ENCODE peak calls at places on chromosomes 12 and 14, in six cellular contexts. Y is left lung, H is coronary artery, G is cardiac muscle cell, I is fibroblast of lung, W is heart right ventricle. B is an unnamed sample.

GRCh38 chr14:102362084-102362483 is 606 bp downstream of the CINP start:
- DNase-seq in H (no peak), G (no peak), I (peak), Y (no peak), W (no peak), B (no peak)

GRCh38 chr12:98456583-98457573 is 58.5 kb upstream of the TMPO start:
- DNase-seq in Y (peak), I (peak), G (peak), W (peak), H (peak), B (no peak)

GRCh38 chr14:80390911-80391310 is 179.6 kb upstream of the DIO2 start:
- DNase-seq in G (no peak), I (no peak), W (no peak), H (no peak), Y (no peak), B (no peak)

GRCh38 chr12:124567673-124568373 is 411 bp upstream of the NCOR2 start:
- DNase-seq in W (peak), Y (peak), H (peak), G (peak), I (peak), B (peak)

GRCh38 chr14:72714094-72714493 is 179.8 kb downstream of the DPF3 start:
- DNase-seq in G (no peak), W (no peak), H (no peak), Y (no peak), I (no peak), B (peak)

GRCh38 chr12:116066381-116067230 is 210.9 kb downstream of the MED13L start:
- DNase-seq in H (no peak), Y (no peak), I (peak), G (peak), W (peak), B (peak)

GRCh38 chr12:68538722-68539614 is 71.7 kb upstream of the RAP1B start:
- DNase-seq in W (peak), I (peak), G (no peak), Y (no peak), H (no peak), B (peak)

GRCh38 chr12:50678650-50679049 is 85.3 kb upstream of the ATF1 start:
- DNase-seq in Y (no peak), G (no peak), W (no peak), I (no peak), H (no peak), B (no peak)

GRCh38 chr12:130070017-130070653 is 92.1 kb upstream of the FZD10 start:
- DNase-seq in Y (no peak), H (no peak), G (peak), I (no peak), W (no peak), B (no peak)

GRCh38 chr14:21768116-21768874 is 94.7 kb upstream of the OR4E1 start:
- DNase-seq in H (no peak), Y (no peak), I (no peak), G (peak), W (no peak), B (no peak)

GRCh38 chr14:55245657-55246268 is 25.5 kb upstream of the FBXO34 start:
- DNase-seq in W (no peak), Y (no peak), I (peak), G (peak), H (no peak), B (no peak)

GRCh38 chr12:53805067-53805466 is 53.3 kb upstream of the CISTR start:
- DNase-seq in W (no peak), I (peak), Y (no peak), H (no peak), G (no peak), B (no peak)

GRCh38 chr12:52081263-52081733 is 1.8 kb downstream of the SMIM41 start:
- DNase-seq in I (peak), Y (no peak), G (no peak), W (peak), H (no peak), B (no peak)

GRCh38 chr14:96267336-96267735 is 11.3 kb downstream of the BDKRB1 start:
- DNase-seq in G (peak), Y (no peak), W (no peak), I (peak), H (no peak), B (no peak)

GRCh38 chr14:85217412-85217811 is 312.5 kb upstream of the FLRT2 start:
- DNase-seq in G (no peak), W (no peak), I (peak), Y (no peak), H (no peak), B (no peak)

GRCh38 chr14:29521526-29522137 is 406.0 kb downstream of the PRKD1 start:
- DNase-seq in H (no peak), G (peak), Y (no peak), W (no peak), I (no peak), B (no peak)

GRCh38 chr12:94046626-94047410 is 101.6 kb upstream of the PLXNC1 start:
- DNase-seq in W (no peak), Y (no peak), I (no peak), H (no peak), G (peak), B (no peak)

GRCh38 chr14:67517083-67517482 is 16.0 kb upstream of the PLEKHH1 start:
- DNase-seq in G (peak), W (peak), H (no peak), Y (no peak), I (no peak), B (no peak)

GRCh38 chr14:53999061-53999488 is 42.5 kb upstream of the BMP4 start:
- DNase-seq in G (peak), W (no peak), H (no peak), Y (peak), I (peak), B (no peak)

GRCh38 chr12:100234591-100235304 is 32.1 kb downstream of the DEPDC4 start:
- DNase-seq in H (no peak), I (peak), G (peak), Y (no peak), W (no peak), B (no peak)

GRCh38 chr12:22467190-22467589 is 77.2 kb downstream of the C2CD5 start:
- DNase-seq in W (no peak), I (peak), H (no peak), G (no peak), Y (no peak), B (no peak)

GRCh38 chr14:32405856-32406255 is 76.8 kb downstream of the AKAP6 start:
- DNase-seq in Y (no peak), H (no peak), G (no peak), W (no peak), I (no peak), B (no peak)

GRCh38 chr14:55973285-55973800 is 144.9 kb upstream of the PELI2 start:
- DNase-seq in Y (no peak), H (no peak), W (no peak), I (no peak), G (no peak), B (no peak)

GRCh38 chr12:104276192-104277131 is 27.1 kb upstream of the EID3 start:
- DNase-seq in I (no peak), Y (no peak), G (no peak), H (no peak), W (no peak), B (no peak)

GRCh38 chr14:58638231-58639205 is 756 bp downstream of the DACT1 start:
- DNase-seq in H (no peak), G (peak), W (peak), I (peak), Y (peak), B (no peak)
- TF ChIP-seq CTCF in H (no peak), G (peak), W (no peak), I (no peak), Y (no peak), B (no peak)

DNA sequence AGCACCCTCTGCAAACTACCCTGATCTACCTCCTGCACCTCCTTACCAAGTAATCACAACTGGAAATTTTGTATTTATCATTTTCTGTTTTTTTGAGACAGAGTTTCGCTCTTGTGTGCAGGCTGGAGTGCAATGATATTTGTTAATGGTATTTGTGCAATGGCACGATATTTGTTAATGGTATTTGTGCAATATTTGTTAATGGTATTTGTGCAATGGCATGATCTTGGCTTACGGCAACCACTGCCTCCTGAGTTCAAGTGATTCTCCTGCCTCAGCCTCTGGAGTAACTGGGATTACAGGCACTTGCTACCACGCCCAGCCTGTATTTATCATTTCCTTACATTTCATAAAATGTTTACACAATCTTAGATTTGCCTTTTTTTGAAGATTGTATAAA is 5.7 kb upstream of the NECAP1 start:
- DNase-seq in Y (no peak), G (no peak), W (no peak), I (no peak), H (no peak), B (no peak)
- H3K27ac ChIP-seq in Y (peak), G (no peak), W (no peak), I (no peak), H (no peak), B (no peak)

GRCh38 chr12:3261782-3262359 is 184.7 kb downstream of the TSPAN9 start:
- DNase-seq in Y (peak), G (no peak), W (no peak), H (no peak), I (peak), B (no peak)
- TF ChIP-seq CTCF in Y (no peak), G (peak), W (no peak), H (no peak), I (peak), B (no peak)

DNA sequence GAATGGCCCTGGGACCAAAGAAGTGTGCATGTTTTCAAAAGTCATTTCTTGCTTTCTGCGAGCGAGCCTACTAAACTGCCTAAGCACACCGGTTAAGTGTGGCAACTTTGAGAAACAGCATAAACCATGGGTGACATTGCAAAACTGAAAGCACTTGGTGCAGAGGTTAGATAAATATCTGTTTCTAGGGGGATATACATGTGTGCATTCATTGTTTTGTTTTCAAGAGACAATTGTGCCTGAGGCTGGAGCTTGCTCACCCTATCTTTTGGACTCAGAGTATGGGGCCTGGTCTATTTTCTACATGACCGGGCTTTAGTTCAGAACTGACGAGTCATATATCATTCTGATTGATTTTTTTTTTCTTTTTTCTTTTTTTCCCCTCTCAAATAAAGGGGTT is 923.4 kb downstream of the NRXN3 start:
- DNase-seq in Y (no peak), I (no peak), W (no peak), H (no peak), G (no peak), B (no peak)
- H3K27ac ChIP-seq in Y (no peak), I (no peak), W (no peak), H (no peak), G (no peak), B (no peak)

DNA sequence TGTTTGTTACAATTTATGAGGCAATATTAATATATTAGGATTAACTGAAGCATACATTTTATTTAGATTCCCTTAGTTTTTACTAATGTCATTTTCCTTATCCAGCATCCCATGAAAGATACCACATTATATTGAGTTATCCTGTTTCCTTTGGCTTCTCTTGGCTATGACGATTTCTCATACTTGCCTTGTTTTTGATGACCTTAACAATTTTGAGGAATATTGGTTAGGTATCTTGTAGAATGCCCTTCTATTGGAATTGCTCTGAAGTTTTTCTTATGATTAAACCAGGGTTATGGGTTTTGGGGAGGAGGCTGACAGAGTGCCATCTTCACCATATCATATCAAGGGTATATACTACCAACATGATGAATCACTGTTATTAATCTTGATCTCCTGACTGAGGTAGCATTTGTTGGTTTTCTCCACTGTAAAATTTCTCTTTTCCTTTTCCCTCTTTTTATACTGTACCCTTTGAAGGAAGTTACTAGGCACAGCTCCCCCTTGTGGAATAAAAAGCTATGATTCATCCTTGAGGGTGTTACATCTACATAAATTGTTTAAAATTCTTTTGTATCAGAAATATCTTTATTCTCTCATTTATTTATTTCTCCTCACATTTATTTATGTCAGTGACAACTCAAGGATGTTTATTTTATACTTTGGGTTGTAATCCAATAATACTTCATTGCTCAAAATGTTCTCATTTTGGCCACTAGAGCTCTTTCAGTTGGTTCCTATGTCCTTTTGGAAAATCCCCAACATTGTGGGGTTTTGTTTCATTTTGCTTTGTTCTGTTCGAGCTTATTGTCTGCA is 239.0 kb downstream of the SLC16A7 start:
- DNase-seq in G (peak), H (no peak), I (peak), W (no peak), Y (no peak), B (no peak)
- TF ChIP-seq CTCF in G (peak), H (peak), I (peak), W (peak), Y (peak), B (peak)

GRCh38 chr14:99780690-99781089 is 12.5 kb upstream of the EML1 start:
- DNase-seq in H (no peak), W (no peak), I (no peak), G (no peak), Y (no peak), B (no peak)
- H3K27ac ChIP-seq in H (no peak), W (no peak), I (no peak), G (no peak), Y (no peak), B (no peak)

GRCh38 chr12:16189849-16190248 is 87.6 kb downstream of the SLC15A5 start:
- DNase-seq in Y (no peak), W (no peak), G (peak), H (no peak), I (peak), B (no peak)
- TF ChIP-seq CTCF in Y (no peak), W (no peak), G (peak), H (no peak), I (peak), B (no peak)

DNA sequence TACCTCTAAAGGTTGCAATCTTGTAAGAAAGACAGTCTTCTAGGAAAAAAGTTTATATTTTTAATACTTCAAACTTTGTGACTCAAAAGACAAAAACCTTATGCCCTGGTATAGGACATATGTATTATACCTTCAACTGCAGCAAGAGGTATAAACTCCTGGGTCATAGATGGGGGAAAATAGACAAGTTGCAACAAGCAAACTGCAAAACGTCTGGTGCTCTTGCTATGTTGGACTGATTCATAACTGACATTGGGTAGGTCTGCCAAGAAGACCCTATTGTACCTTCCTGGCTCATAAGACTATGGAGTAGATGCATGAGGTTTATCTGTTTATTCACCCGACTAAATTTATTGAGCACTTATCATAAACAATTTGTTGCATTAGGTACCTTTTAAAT is 40.9 kb downstream of the BEST3 start:
- DNase-seq in Y (no peak), H (no peak), I (no peak), G (no peak), W (no peak), B (no peak)
- H3K27ac ChIP-seq in Y (no peak), H (no peak), I (no peak), G (no peak), W (no peak), B (no peak)

GRCh38 chr12:2013527-2014223 is 9.4 kb upstream of the DCP1B start:
- DNase-seq in Y (no peak), I (peak), H (no peak), G (peak), W (peak), B (no peak)
- TF ChIP-seq CTCF in Y (no peak), I (peak), H (no peak), G (no peak), W (peak), B (no peak)